ENCODE peak calls at places on chromosome 16, in nine cellular contexts. N, S, T, G, L, P, E, B and V are unnamed samples. For H3K27me3, the result is how much of the 10 kb centered on the place peaks cover.

GRCh38 chr16:82881517-82881916 is 254.7 kb downstream of the CDH13 start:
- DNase-seq in T (no peak), N (no peak), G (no peak), L (no peak), B (no peak), P (no peak), S (no peak), E (no peak), V (no peak)

GRCh38 chr16:89257281-89257731 is 39.8 kb downstream of the ZNF778 start:
- DNase-seq in S (no peak), B (peak), G (peak), T (no peak), L (no peak), N (no peak), E (no peak), P (no peak), V (no peak)

GRCh38 chr16:19703218-19703617 is 14.8 kb downstream of the KNOP1 start:
- DNase-seq in B (no peak), S (no peak), G (no peak), E (no peak), P (no peak), T (no peak), L (peak), N (no peak), V (no peak)

GRCh38 chr16:49280022-49280741 is 1.5 kb downstream of the CBLN1 start:
- DNase-seq in L (no peak), G (no peak), B (no peak), T (no peak), N (no peak), E (no peak), S (no peak), P (no peak), V (no peak)

GRCh38 chr16:15043344-15043743 is 12.5 kb downstream of the NTAN1 start:
- DNase-seq in E (peak), B (peak), P (peak), G (no peak), L (no peak), T (no peak), S (no peak), N (no peak), V (no peak)

GRCh38 chr16:49559242-49559641 is 185.6 kb downstream of the C16orf78 start:
- DNase-seq in N (no peak), G (no peak), S (no peak), E (no peak), L (no peak), P (no peak), B (no peak), T (no peak), V (no peak)

GRCh38 chr16:8915722-8916321 is 33.7 kb downstream of the LITAFD start:
- DNase-seq in N (no peak), B (no peak), E (no peak), G (no peak), S (no peak), L (no peak), T (no peak), P (no peak), V (no peak)

GRCh38 chr16:68147438-68147837 is 62.3 kb downstream of the NFATC3 start:
- DNase-seq in S (no peak), L (no peak), B (peak), T (no peak), N (no peak), P (no peak), E (no peak), G (no peak), V (no peak)

GRCh38 chr16:3902731-3903130 is 22.2 kb upstream of the CREBBP start:
- DNase-seq in E (no peak), S (no peak), P (peak), B (no peak), N (peak), G (no peak), T (no peak), L (no peak), V (no peak)

GRCh38 chr16:86826931-86827330 is 248.6 kb downstream of the FOXL1 start:
- DNase-seq in L (no peak), N (no peak), T (no peak), E (no peak), G (no peak), P (no peak), B (no peak), S (no peak), V (no peak)
- H3K27me3 ChIP-seq in L (under half), N (under half), T (under half), E (under half), G (under half), P (under half), B (under half), S (under half), V (under half)

GRCh38 chr16:71853413-71853812 is 7.6 kb downstream of the ATXN1L start:
- DNase-seq in B (no peak), L (no peak), E (no peak), N (no peak), P (no peak), G (peak), T (no peak), S (no peak), V (no peak)
- H3K27me3 ChIP-seq in B (under half), L (under half), E (under half), N (under half), P (under half), G (under half), T (under half), S (under half), V (under half)

DNA sequence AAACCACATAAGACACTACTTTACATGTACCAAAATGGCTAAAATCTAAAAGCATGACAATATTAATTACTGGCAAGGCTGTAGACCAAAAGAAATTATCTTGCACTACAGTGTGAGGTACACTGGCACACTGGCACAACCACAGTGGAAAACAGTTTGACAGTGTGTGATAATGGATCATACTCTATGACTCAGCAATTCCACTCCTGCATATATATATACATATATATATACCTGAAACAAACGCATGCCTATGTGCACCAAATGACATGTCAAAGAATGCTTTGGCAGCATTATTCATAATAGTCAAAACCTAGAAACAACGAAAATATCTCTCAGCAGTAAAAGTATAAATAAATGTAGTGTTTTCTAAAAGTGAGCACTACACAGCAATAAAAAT is 4.5 kb upstream of the DYNLRB2 start:
- DNase-seq in P (no peak), E (no peak), T (no peak), N (no peak), L (no peak), G (peak), S (no peak), B (peak), V (no peak)
- H3K27me3 ChIP-seq in P (under half), E (under half), T (under half), N (under half), L (under half), G (under half), S (under half), B (under half), V (under half)

DNA sequence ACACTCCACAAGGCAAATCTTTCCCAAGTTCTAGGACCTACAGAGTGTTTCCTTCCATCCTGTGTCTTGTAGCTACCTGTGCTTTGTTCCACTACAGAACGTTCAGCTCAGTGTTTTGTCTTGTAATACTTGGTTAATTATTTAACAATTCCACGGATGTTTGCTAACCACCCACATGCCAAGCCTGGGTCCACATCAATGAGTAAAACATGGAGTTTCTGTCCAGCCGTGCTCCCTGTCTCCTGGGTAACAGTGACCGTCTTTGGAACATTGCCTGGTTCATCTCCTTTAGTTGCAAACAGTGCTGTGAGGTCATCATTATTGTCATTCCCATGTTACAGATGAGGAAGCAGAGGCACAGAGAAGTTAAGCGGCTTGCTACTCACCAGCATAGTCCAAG is 41.3 kb downstream of the IRF8 start:
- DNase-seq in S (no peak), L (no peak), E (no peak), T (no peak), B (no peak), N (no peak), G (no peak), P (no peak), V (no peak)
- H3K27me3 ChIP-seq in S (under half), L (under half), E (under half), T (under half), B (half or more), N (under half), G (under half), P (under half), V (under half)

GRCh38 chr16:86363057-86363490 is 147.3 kb upstream of the FOXF1 start:
- DNase-seq in P (no peak), B (peak), T (no peak), L (no peak), S (no peak), G (no peak), E (no peak), N (peak), V (no peak)
- H3K27me3 ChIP-seq in P (under half), B (half or more), T (under half), L (under half), S (under half), G (under half), E (under half), N (under half), V (under half)

GRCh38 chr16:12906271-12906670 is 4.9 kb downstream of the SHISA9 start:
- DNase-seq in E (no peak), T (no peak), G (no peak), P (no peak), L (no peak), N (no peak), S (no peak), B (no peak), V (no peak)
- H3K27me3 ChIP-seq in E (under half), T (under half), G (under half), P (half or more), L (under half), N (under half), S (under half), B (under half), V (under half)

GRCh38 chr16:177981-178676 is 1.6 kb downstream of the HBA1 start:
- DNase-seq in N (no peak), P (no peak), G (no peak), T (no peak), S (no peak), B (peak), E (no peak), L (no peak), V (no peak)

GRCh38 chr16:179431-179830 is 828 bp upstream of the HBQ1 start:
- DNase-seq in B (no peak), N (no peak), G (no peak), T (no peak), L (no peak), S (no peak), E (no peak), P (no peak), V (no peak)

GRCh38 chr16:175145-175949 is 1.1 kb upstream of the HBA1 start:
- DNase-seq in T (no peak), G (no peak), P (no peak), S (no peak), N (no peak), L (no peak), B (no peak), E (no peak), V (no peak)

GRCh38 chr16:180101-180920 is at the start of gene HBQ1:
- DNase-seq in G (peak), P (no peak), S (no peak), B (no peak), L (no peak), T (peak), N (no peak), E (no peak), V (peak)

DNA sequence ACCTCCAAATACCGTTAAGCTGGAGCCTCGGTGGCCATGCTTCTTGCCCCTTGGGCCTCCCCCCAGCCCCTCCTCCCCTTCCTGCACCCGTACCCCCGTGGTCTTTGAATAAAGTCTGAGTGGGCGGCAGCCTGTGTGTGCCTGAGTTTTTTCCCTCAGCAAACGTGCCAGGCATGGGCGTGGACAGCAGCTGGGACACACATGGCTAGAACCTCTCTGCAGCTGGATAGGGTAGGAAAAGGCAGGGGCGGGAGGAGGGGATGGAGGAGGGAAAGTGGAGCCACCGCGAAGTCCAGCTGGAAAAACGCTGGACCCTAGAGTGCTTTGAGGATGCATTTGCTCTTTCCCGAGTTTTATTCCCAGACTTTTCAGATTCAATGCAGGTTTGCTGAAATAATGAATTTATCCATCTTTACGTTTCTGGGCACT is 928 bp downstream of the HBA1 start:
- DNase-seq in B (no peak), P (no peak), T (no peak), N (no peak), L (no peak), E (no peak), G (no peak), S (no peak), V (no peak)
- H3K27me3 ChIP-seq in B (under half), P (half or more), T (under half), N (half or more), L (under half), E (half or more), G (under half), S (half or more), V (under half)

GRCh38 chr16:71262391-71262790 is 26.8 kb downstream of the CMTR2 start:
- DNase-seq in N (no peak), L (no peak), G (no peak), P (no peak), T (no peak), E (no peak), S (no peak), B (no peak), V (no peak)
- H3K27me3 ChIP-seq in N (under half), L (under half), G (under half), P (under half), T (under half), E (under half), S (under half), B (under half), V (under half)

DNA sequence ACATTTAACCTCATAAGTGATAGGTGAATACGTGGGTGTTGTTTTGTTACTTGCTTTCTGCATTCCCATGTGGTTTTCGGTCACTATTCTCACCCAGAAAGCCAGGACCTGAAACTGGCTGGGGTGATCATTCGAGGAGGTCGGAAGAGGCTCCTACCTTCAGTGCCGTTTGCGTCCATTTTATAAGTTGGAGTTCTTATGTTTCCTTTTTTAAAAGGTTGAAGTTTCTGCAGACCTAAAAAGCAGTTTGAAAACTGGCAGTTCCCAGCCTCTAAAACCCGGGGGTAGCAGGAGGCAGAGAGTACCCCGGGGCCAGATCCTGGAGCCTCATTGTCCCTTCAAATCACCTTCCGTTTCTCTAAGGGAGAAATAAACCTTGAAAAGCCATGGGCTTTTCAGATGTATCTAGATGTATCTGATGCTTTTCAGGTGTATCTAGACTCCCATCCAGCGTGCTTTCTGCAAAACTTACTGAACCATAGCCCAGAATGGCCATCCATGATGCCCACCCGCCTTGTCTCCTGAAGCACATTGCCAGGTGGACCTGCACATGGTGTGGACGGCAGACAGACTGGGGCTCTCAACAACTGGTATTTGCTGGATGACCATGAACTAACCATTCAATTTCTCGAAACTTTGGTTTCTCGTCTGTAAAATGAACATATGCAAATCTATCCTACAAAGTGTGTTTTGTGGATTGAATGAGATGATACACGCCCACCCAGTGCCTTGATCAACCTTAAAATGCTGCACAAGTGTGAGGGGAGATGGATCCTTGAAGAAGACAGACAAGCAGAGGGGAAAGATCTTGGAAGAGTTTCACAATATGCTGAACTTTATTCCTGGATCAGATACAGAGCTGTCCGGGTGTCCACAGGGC is 1.3 kb downstream of the NLRC5 start:
- DNase-seq in T (no peak), P (no peak), G (peak), E (no peak), B (no peak), L (no peak), S (no peak), N (peak), V (no peak)
- H3K27me3 ChIP-seq in T (under half), P (under half), G (under half), E (under half), B (under half), L (under half), S (under half), N (under half), V (under half)

DNA sequence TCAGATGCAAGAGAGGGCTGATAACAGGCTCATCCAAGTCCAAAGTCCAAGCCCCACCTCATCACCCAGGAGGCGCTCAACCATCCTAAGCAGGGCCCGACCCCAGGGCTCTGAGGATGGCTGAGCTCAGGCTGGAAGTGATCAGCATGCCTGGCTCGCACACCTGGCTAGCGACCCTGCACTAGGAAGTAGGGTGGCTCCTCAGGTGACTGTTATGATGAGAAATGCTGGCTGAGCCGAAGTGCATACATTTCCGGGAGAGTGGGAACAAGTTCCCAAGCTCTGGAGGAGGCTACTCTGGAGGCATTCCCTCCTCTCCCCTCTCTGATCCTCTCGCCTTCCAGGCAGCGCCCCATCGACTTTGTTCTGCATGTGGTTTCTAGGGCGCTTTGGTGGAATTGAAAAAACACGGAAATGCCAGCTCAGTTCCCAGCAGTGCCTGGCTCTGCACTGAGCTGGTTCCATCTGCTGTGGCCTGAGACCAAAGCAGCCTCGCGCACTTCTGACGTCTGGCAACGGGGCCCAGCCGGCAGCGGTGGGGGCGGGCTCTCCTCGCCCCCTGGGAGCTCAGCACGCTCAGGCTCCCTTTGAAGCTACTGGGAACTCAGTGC is 130.3 kb downstream of the IRF8 start:
- DNase-seq in E (no peak), G (no peak), T (no peak), L (peak), S (no peak), P (peak), B (no peak), N (peak), V (no peak)
- H3K27me3 ChIP-seq in E (under half), G (under half), T (under half), L (under half), S (under half), P (under half), B (under half), N (under half), V (under half)